ENCODE peak calls at places on chromosomes 13 and 19, in six cellular contexts. V is ACHN; I is activated CD8-positive, alpha-beta memory T cell treated with anti-CD3 and anti-CD28 coated beads for 1 hour; E is iPS-NIHi11; B is testis; O is hippocampal formation. T is an unnamed sample.

GRCh38 chr13:98429977-98430785 is 146.7 kb downstream of the STK24 start:
- DNase-seq in V (no peak), E (no peak), B (no peak), I (no peak), O (no peak), T (no peak)

GRCh38 chr13:112244061-112244460 is 132.1 kb upstream of the SPACA7 start:
- DNase-seq in V (no peak), I (no peak), E (no peak), O (no peak), B (no peak), T (no peak)

GRCh38 chr19:19554074-19555023 is 16.3 kb downstream of the CILP2 start:
- DNase-seq in V (peak; percentile 32), I (no peak), B (peak; percentile 50), O (no peak), E (peak; percentile 88), T (no peak)

GRCh38 chr13:81001828-81002385 is 661.0 kb upstream of the SPRY2 start:
- DNase-seq in O (no peak), V (no peak), E (no peak), B (no peak), I (no peak), T (no peak)

GRCh38 chr19:18863843-18864362 is 32.1 kb downstream of the CERS1 start:
- DNase-seq in V (no peak), I (no peak), O (no peak), B (no peak), E (no peak), T (no peak)

GRCh38 chr19:9848060-9848459 is 12.9 kb downstream of the PIN1 start:
- DNase-seq in V (no peak), B (no peak), E (peak; percentile 86), I (no peak), O (no peak), T (peak; percentile 83)

GRCh38 chr13:109146912-109147624 is 517.7 kb downstream of the MYO16 start:
- DNase-seq in B (no peak), O (no peak), V (no peak), I (no peak), E (no peak), T (no peak)

GRCh38 chr13:18943721-18944391 is 237.8 kb downstream of the TUBA3C start:
- DNase-seq in B (no peak), E (peak; percentile 2), O (no peak), I (no peak), V (no peak), T (no peak)

GRCh38 chr13:80481589-80481988 is 140.7 kb upstream of the SPRY2 start:
- DNase-seq in O (no peak), E (no peak), B (no peak), V (no peak), I (no peak), T (no peak)

GRCh38 chr13:22232186-22232585 is 561.3 kb downstream of the FGF9 start:
- DNase-seq in V (no peak), I (no peak), E (no peak), O (no peak), B (no peak), T (no peak)

GRCh38 chr13:79171131-79172061 is 234.7 kb downstream of the RBM26 start:
- DNase-seq in E (peak; percentile 5), I (no peak), O (no peak), B (no peak), V (no peak), T (no peak)

GRCh38 chr19:17073869-17074627 is 1.2 kb downstream of the HAUS8 start:
- DNase-seq in B (no peak), V (no peak), I (no peak), O (no peak), E (peak; percentile 26), T (no peak)

GRCh38 chr13:27783111-27783510 is 9.2 kb upstream of the GSX1 start:
- DNase-seq in B (peak; percentile 32), I (no peak), E (peak; percentile 31), O (peak; percentile 9), V (peak; percentile 13), T (no peak)

GRCh38 chr19:48603001-48603400 is 3.5 kb upstream of the SPACA4 start:
- DNase-seq in E (no peak), I (no peak), V (no peak), B (no peak), O (no peak), T (no peak)

GRCh38 chr19:53254451-53255341 is at the start of gene ZNF677:
- DNase-seq in V (no peak), E (peak; percentile 94), B (peak; percentile 96), I (peak; percentile 65), O (peak; percentile 86), T (peak; percentile 66)

GRCh38 chr19:1945899-1946298 is 4.9 kb downstream of the CSNK1G2 start:
- DNase-seq in I (no peak), V (peak; percentile 40), E (peak; percentile 86), O (no peak), B (peak; percentile 58), T (peak; percentile 92)

GRCh38 chr19:18289471-18290066 is 8.1 kb upstream of the JUND start:
- DNase-seq in B (no peak), O (no peak), V (no peak), E (no peak), I (no peak), T (no peak)

GRCh38 chr13:71922191-71922590 is 55.2 kb upstream of the DACH1 start:
- DNase-seq in O (no peak), I (no peak), E (no peak), B (no peak), V (no peak), T (no peak)

GRCh38 chr19:2097330-2098327 is 914 bp downstream of the IZUMO4 start:
- DNase-seq in E (no peak), V (peak; percentile 3), O (no peak), I (no peak), B (no peak), T (peak; percentile 57)

GRCh38 chr13:26498524-26499208 is 58.8 kb upstream of the WASF3 start:
- DNase-seq in I (no peak), E (no peak), B (no peak), V (no peak), O (no peak), T (no peak)

T was measured in H1.